ENCODE peak calls at places on chromosomes 12 and 14, in four cellular contexts. D, X, Q and S are unnamed samples.

GRCh38 chr12:22066235-22066765 is 20.3 kb downstream of the CMAS start:
- DNase-seq in X (no peak), Q (no peak), D (no peak), S (no peak)

GRCh38 chr12:102631274-102631673 is 150.9 kb upstream of the IGF1 start:
- DNase-seq in Q (no peak), X (no peak), D (no peak), S (no peak)

GRCh38 chr14:105532735-105533141 is 6.4 kb downstream of the TMEM121 start:
- DNase-seq in D (peak), X (no peak), Q (no peak), S (peak)

GRCh38 chr12:114131824-114132223 is 165.7 kb upstream of the RBM19 start:
- DNase-seq in X (no peak), D (no peak), Q (no peak), S (no peak)

GRCh38 chr12:112848972-112849371 is 57.4 kb downstream of the RPH3A start:
- DNase-seq in Q (no peak), X (no peak), D (no peak), S (no peak)

GRCh38 chr14:54253195-54253947 is 143.4 kb upstream of the CDKN3 start:
- DNase-seq in Q (no peak), D (no peak), X (no peak), S (no peak)

GRCh38 chr12:121638298-121639202 is 12.2 kb downstream of the ORAI1 start:
- DNase-seq in Q (no peak), X (no peak), D (peak), S (no peak)

GRCh38 chr14:23829736-23830474 is 123.7 kb upstream of the DHRS4 start:
- DNase-seq in Q (no peak), X (peak), D (no peak), S (no peak)

GRCh38 chr14:66509874-66510273 is 1.9 kb downstream of the GPHN start:
- DNase-seq in D (no peak), X (no peak), Q (no peak), S (no peak)
- TF ChIP-seq POLR2AphosphoS5 in D (no peak), X (no peak), Q (no peak), S (no peak)

DNA sequence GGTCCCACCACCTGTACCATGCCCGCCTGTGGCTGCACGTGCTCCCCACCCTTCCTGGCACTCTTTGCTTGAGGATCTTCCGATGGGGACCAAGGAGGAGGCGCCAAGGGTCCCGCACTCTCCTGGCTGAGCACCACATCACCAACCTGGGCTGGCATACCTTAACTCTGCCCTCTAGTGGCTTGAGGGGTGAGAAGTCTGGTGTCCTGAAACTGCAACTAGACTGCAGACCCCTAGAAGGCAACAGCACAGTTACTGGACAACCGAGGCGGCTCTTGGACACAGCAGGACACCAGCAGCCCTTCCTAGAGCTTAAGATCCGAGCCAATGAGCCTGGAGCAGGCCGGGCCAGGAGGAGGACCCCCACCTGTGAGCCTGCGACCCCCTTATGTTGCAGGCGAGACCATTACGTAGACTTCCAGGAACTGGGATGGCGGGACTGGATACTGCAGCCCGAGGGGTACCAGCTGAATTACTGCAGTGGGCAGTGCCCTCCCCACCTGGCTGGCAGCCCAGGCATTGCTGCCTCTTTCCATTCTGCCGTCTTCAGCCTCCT is 1.1 kb downstream of the INHBE start:
- DNase-seq in X (no peak), Q (no peak), D (no peak), S (no peak)
- TF ChIP-seq SPI1 in X (no peak), Q (no peak), D (no peak), S (no peak)

GRCh38 chr14:103113303-103113702 is 10.0 kb upstream of the TNFAIP2 start:
- DNase-seq in X (no peak), D (no peak), Q (no peak), S (no peak)
- TF ChIP-seq POLR2AphosphoS5 in X (no peak), D (no peak), Q (no peak), S (no peak)

GRCh38 chr12:52360663-52361271 is 6.5 kb downstream of the KRT85 start:
- DNase-seq in D (no peak), Q (no peak), X (no peak), S (no peak)
- TF ChIP-seq SPI1 in D (no peak), Q (no peak), X (no peak), S (no peak)

GRCh38 chr12:67531519-67531918 is 117.0 kb upstream of the DYRK2 start:
- DNase-seq in X (no peak), Q (no peak), D (no peak), S (no peak)
- TF ChIP-seq POLR2AphosphoS5 in X (no peak), Q (no peak), D (no peak), S (no peak)

DNA sequence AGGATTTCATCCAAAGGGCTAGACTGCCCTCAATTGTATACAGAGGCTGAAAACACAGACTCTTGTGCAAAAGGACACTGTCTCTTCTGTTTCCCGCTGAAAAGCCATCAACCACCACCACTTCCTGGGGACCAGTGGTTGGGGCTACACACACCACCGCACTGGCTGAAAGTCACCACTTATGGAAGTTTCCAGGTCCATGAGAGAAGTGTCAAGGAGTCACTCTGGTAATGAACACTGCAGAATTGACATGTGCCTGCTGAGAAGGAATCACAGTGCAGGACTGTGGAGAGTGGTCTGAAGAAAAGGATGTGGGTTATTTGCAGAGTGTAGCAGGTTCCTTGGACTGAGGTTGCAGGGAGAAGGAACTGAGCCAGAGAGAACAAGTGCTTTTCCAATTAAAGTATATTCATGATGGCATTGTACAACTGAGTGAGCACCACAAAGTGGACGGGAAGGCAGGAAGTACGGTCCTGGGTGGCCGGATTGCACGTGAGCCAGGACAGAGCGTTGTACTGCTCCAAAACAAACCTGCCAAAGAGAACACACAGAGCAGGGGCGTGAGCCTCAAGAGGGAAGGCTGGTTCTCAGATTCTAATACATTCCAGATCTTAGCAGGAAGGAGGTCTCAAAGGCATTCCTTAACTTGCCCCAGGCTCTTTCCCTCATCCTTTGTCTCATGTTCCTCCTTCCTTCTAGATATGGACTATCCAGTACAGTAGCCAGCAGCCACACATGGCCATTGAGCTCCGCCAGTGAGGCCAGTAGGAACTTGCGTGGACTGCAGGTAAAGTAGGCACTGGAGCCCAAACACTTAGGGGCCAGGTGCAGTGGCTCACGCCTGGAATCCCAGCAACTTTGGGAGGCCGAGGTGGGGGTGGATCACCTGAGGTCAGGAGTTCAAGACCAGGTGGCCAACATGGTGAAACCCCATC is 316.4 kb downstream of the MED13L start:
- DNase-seq in X (no peak), D (no peak), Q (no peak), S (no peak)
- TF ChIP-seq SPI1 in X (no peak), D (no peak), Q (no peak), S (no peak)

DNA sequence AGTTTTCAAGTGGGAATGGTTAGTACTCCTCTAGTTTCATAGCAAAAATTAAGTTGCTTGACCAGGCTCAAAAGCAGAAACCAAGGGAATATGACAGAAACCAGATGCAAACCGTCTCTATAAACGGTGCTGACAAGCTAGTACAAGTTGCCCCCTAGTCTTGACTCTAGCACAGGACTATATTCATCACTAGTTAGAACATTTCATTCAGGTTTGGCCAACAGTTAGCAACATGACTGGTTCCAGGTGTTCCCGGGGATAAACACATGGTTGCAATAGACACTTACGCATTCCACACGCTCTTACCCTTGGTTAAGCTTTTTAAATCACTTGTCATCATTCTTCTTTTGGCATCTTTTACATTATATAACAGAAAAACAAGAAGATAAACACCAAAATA is 103.6 kb downstream of the SCFD1 start:
- DNase-seq in Q (no peak), D (no peak), X (no peak), S (no peak)
- TF ChIP-seq POLR2AphosphoS5 in Q (no peak), D (no peak), X (no peak), S (no peak)